ENCODE peak calls at places on chromosomes 12 and 14, in six cellular contexts. One of them, this sample, is unnamed.

GRCh38 chr12:33588082-33588712 is 148.6 kb upstream of the SYT10 start:
- DNase-seq in A549: peak; percentile 49
- DNase-seq in NCI-H524: no peak
- DNase-seq in ELR: peak; percentile 1
- DNase-seq in adipocyte: peak; percentile 1
- DNase-seq in body of pancreas: no peak
- DNase-seq in this sample: no peak

GRCh38 chr14:96056509-96057422 is 17.6 kb downstream of the C14orf132 start:
- DNase-seq in A549: no peak
- DNase-seq in NCI-H524: peak; percentile 96
- DNase-seq in ELR: no peak
- DNase-seq in adipocyte: no peak
- DNase-seq in body of pancreas: no peak
- DNase-seq in this sample: no peak

GRCh38 chr12:131980263-131980662 is 30.5 kb downstream of the EP400 start:
- DNase-seq in A549: peak; percentile 54
- DNase-seq in NCI-H524: no peak
- DNase-seq in ELR: peak; percentile 39
- DNase-seq in adipocyte: peak; percentile 3
- DNase-seq in body of pancreas: no peak
- DNase-seq in this sample: no peak

GRCh38 chr12:116969615-116970575 is 59.1 kb downstream of the FBXW8 start:
- DNase-seq in A549: no peak
- DNase-seq in NCI-H524: peak; percentile 86
- DNase-seq in ELR: no peak
- DNase-seq in adipocyte: no peak
- DNase-seq in body of pancreas: peak; percentile 73
- DNase-seq in this sample: no peak

GRCh38 chr12:75759842-75760260 is 248.4 kb upstream of the KRR1 start:
- DNase-seq in A549: peak; percentile 26
- DNase-seq in NCI-H524: no peak
- DNase-seq in ELR: peak; percentile 93
- DNase-seq in adipocyte: peak; percentile 61
- DNase-seq in body of pancreas: no peak
- DNase-seq in this sample: no peak

GRCh38 chr12:79174656-79175055 is 310.1 kb downstream of the SYT1 start:
- DNase-seq in A549: peak; percentile 78
- DNase-seq in NCI-H524: no peak
- DNase-seq in ELR: peak; percentile 64
- DNase-seq in adipocyte: peak; percentile 79
- DNase-seq in body of pancreas: no peak
- DNase-seq in this sample: no peak

GRCh38 chr12:110555509-110556406 is 27.4 kb downstream of the PPTC7 start:
- DNase-seq in A549: no peak
- DNase-seq in NCI-H524: no peak
- DNase-seq in ELR: peak; percentile 75
- DNase-seq in adipocyte: peak; percentile 87
- DNase-seq in body of pancreas: no peak
- DNase-seq in this sample: no peak

GRCh38 chr14:96135285-96135684 is 69.4 kb upstream of the BDKRB2 start:
- DNase-seq in A549: no peak
- DNase-seq in NCI-H524: no peak
- DNase-seq in ELR: no peak
- DNase-seq in adipocyte: no peak
- DNase-seq in body of pancreas: no peak
- DNase-seq in this sample: peak; percentile 36

GRCh38 chr12:106428379-106428778 is 70.8 kb downstream of the POLR3B start:
- DNase-seq in A549: no peak
- DNase-seq in NCI-H524: no peak
- DNase-seq in ELR: no peak
- DNase-seq in adipocyte: peak; percentile 83
- DNase-seq in body of pancreas: peak; percentile 37
- DNase-seq in this sample: no peak

GRCh38 chr14:65922166-65922565 is 509.6 kb downstream of the FUT8 start:
- DNase-seq in A549: no peak
- DNase-seq in NCI-H524: no peak
- DNase-seq in ELR: no peak
- DNase-seq in adipocyte: no peak
- DNase-seq in body of pancreas: no peak
- DNase-seq in this sample: no peak

GRCh38 chr12:16685107-16685506 is 79.1 kb upstream of the LMO3 start:
- DNase-seq in A549: no peak
- DNase-seq in NCI-H524: no peak
- DNase-seq in ELR: no peak
- DNase-seq in adipocyte: no peak
- DNase-seq in body of pancreas: no peak
- DNase-seq in this sample: no peak

GRCh38 chr14:105929327-105930081 is 403.1 kb downstream of the TMEM121 start:
- DNase-seq in A549: no peak
- DNase-seq in NCI-H524: no peak
- DNase-seq in ELR: no peak
- DNase-seq in adipocyte: no peak
- DNase-seq in body of pancreas: no peak
- DNase-seq in this sample: peak; percentile 17

GRCh38 chr12:18389820-18390219 is 128.5 kb downstream of the PIK3C2G start:
- DNase-seq in A549: no peak
- DNase-seq in NCI-H524: no peak
- DNase-seq in ELR: no peak
- DNase-seq in adipocyte: no peak
- DNase-seq in body of pancreas: no peak
- DNase-seq in this sample: no peak

GRCh38 chr14:58055497-58055896 is 96.5 kb downstream of the ARMH4 start:
- DNase-seq in A549: no peak
- DNase-seq in NCI-H524: no peak
- DNase-seq in ELR: no peak
- DNase-seq in adipocyte: no peak
- DNase-seq in body of pancreas: no peak
- DNase-seq in this sample: no peak

GRCh38 chr14:30988509-30988908 is 36.9 kb upstream of the AP4S1 start:
- DNase-seq in A549: no peak
- DNase-seq in NCI-H524: no peak
- DNase-seq in ELR: peak; percentile 26
- DNase-seq in adipocyte: peak; percentile 25
- DNase-seq in body of pancreas: no peak
- DNase-seq in this sample: no peak

GRCh38 chr14:101591121-101591520 is 29.8 kb downstream of the DIO3 start:
- DNase-seq in A549: no peak
- DNase-seq in NCI-H524: no peak
- DNase-seq in ELR: no peak
- DNase-seq in adipocyte: no peak
- DNase-seq in body of pancreas: peak; percentile 16
- DNase-seq in this sample: peak; percentile 53

GRCh38 chr14:39492267-39492666 is 60.0 kb upstream of the FBXO33 start:
- DNase-seq in A549: peak; percentile 14
- DNase-seq in NCI-H524: no peak
- DNase-seq in ELR: peak; percentile 87
- DNase-seq in adipocyte: peak; percentile 56
- DNase-seq in body of pancreas: no peak
- DNase-seq in this sample: no peak

GRCh38 chr14:71141701-71142374 is 234.6 kb downstream of the PCNX1 start:
- DNase-seq in A549: no peak
- DNase-seq in NCI-H524: no peak
- DNase-seq in ELR: peak; percentile 81
- DNase-seq in adipocyte: no peak
- DNase-seq in body of pancreas: no peak
- DNase-seq in this sample: no peak